ENCODE peak calls at places on chromosomes 12 and 14, in eight cellular contexts. W, L, N, J, C, S, I and X are unnamed samples.

GRCh38 chr12:24730461-24730896 is 218.4 kb downstream of the BCAT1 start:
- DNase-seq in N (no peak), W (no peak), C (no peak), J (no peak), I (no peak), L (no peak), S (no peak), X (no peak)

GRCh38 chr14:23076785-23077408 is 18.0 kb downstream of the ACIN1 start:
- DNase-seq in C (no peak), N (peak), S (no peak), W (no peak), J (no peak), L (peak), I (peak), X (no peak)

GRCh38 chr12:108989381-108989780 is 31.5 kb downstream of the SVOP start:
- DNase-seq in L (no peak), I (no peak), J (no peak), W (no peak), C (no peak), S (no peak), N (peak), X (no peak)

GRCh38 chr14:94864421-94865195 is 94.7 kb upstream of the GSC start:
- DNase-seq in S (no peak), W (no peak), N (no peak), L (no peak), I (no peak), C (no peak), J (no peak), X (no peak)

GRCh38 chr12:19654630-19655384 is 215.5 kb downstream of the AEBP2 start:
- DNase-seq in J (no peak), C (peak), W (no peak), L (peak), S (no peak), N (peak), I (no peak), X (peak)

GRCh38 chr12:65892905-65893304 is 68.6 kb downstream of the HMGA2 start:
- DNase-seq in L (peak), S (no peak), I (no peak), N (peak), C (peak), W (peak), J (no peak), X (peak)

GRCh38 chr12:127629066-127629820 is 637.7 kb upstream of the TMEM132C start:
- DNase-seq in W (peak), S (peak), N (peak), C (no peak), I (no peak), J (no peak), L (peak), X (peak)

GRCh38 chr14:91047174-91047753 is 13.2 kb downstream of the RPS6KA5 start:
- DNase-seq in S (no peak), W (no peak), C (no peak), I (no peak), N (peak), L (no peak), J (no peak), X (no peak)

GRCh38 chr12:34124608-34125007 is 102.3 kb downstream of the ALG10 start:
- DNase-seq in L (no peak), J (peak), I (no peak), N (no peak), C (no peak), W (no peak), S (no peak), X (no peak)

GRCh38 chr12:92859650-92860386 is 69.3 kb downstream of the EEA1 start:
- DNase-seq in S (no peak), L (no peak), C (no peak), J (no peak), I (no peak), N (no peak), W (no peak), X (no peak)